ENCODE peak calls at places on chromosome 16, in seven cellular contexts. N is stimulated activated CD4-positive, alpha-beta T cell treated with anti-CD3 and anti-CD28 coated beads, Interleukin-15, amount 100 ng/mL, for 24 hours; H is NCI-H1092 treated with DMSO at 0.1 percent for 48 hours; L is HuH-7.5; J is NCI-H2081; X is PC-9; T is left ventricle myocardium inferior. C is an unnamed sample.

GRCh38 chr16:50068550-50068949 is 2.8 kb downstream of the HEATR3 start:
- DNase-seq in L (no peak), N (no peak), T (no peak), H (no peak), X (no peak), J (no peak), C (no peak)

GRCh38 chr16:2517954-2518605 is 2.1 kb upstream of the AMDHD2 start:
- DNase-seq in X (no peak), J (no peak), L (no peak), H (no peak), N (no peak), T (no peak), C (no peak)

GRCh38 chr16:3695610-3696369 is 21.5 kb downstream of the TRAP1 start:
- DNase-seq in J (no peak), T (no peak), X (no peak), H (no peak), N (no peak), L (peak), C (no peak)

GRCh38 chr16:25126820-25127232 is 15.3 kb downstream of the LCMT1 start:
- DNase-seq in H (no peak), T (no peak), J (peak), N (peak), L (no peak), X (peak), C (no peak)

GRCh38 chr16:49740190-49740589 is 115.7 kb downstream of the ZNF423 start:
- DNase-seq in H (no peak), N (no peak), X (no peak), T (no peak), L (no peak), J (no peak), C (no peak)

GRCh38 chr16:28531777-28532744 is 6.7 kb downstream of the NUPR1 start:
- DNase-seq in L (no peak), T (peak), J (no peak), H (no peak), X (peak), N (no peak), C (no peak)

GRCh38 chr16:69754143-69754468 is 620 bp downstream of the NOB1 start:
- DNase-seq in H (no peak), N (no peak), J (no peak), T (no peak), X (no peak), L (no peak), C (no peak)

GRCh38 chr16:13957197-13958078 is 37.5 kb downstream of the ERCC4 start:
- DNase-seq in L (no peak), X (peak), H (peak), T (peak), J (peak), N (peak), C (peak)

GRCh38 chr16:6926762-6927161 is 405.9 kb upstream of the RBFOX1 start:
- DNase-seq in L (no peak), J (no peak), H (no peak), X (no peak), T (no peak), N (no peak), C (no peak)

GRCh38 chr16:1420111-1420539 is 422 bp downstream of the UQCC4 start:
- DNase-seq in X (no peak), T (no peak), H (no peak), L (no peak), N (no peak), J (no peak), C (no peak)

GRCh38 chr16:54285414-54286066 is 1.0 kb downstream of the IRX3 start:
- DNase-seq in X (peak), L (no peak), T (peak), J (peak), N (no peak), H (peak), C (no peak)

GRCh38 chr16:70495425-70496182 is 27.8 kb downstream of the COG4 start:
- DNase-seq in J (no peak), T (no peak), N (no peak), X (no peak), L (no peak), H (no peak), C (no peak)

GRCh38 chr16:79143026-79143425 is 457.5 kb downstream of the MAF start:
- DNase-seq in J (no peak), N (no peak), H (no peak), T (no peak), L (no peak), X (no peak), C (no peak)

GRCh38 chr16:52251495-52251894 is 295.4 kb downstream of the TOX3 start:
- DNase-seq in L (no peak), X (no peak), H (no peak), J (peak), N (no peak), T (no peak), C (no peak)

GRCh38 chr16:67740391-67740790 is 21.3 kb upstream of the GFOD2 start:
- DNase-seq in H (no peak), J (no peak), T (no peak), X (no peak), L (no peak), N (no peak), C (no peak)

GRCh38 chr16:85514601-85515318 is 98.4 kb upstream of the GSE1 start:
- DNase-seq in J (peak), N (no peak), L (peak), X (peak), T (peak), H (no peak), C (no peak)

GRCh38 chr16:14501331-14502255 is 128.5 kb downstream of the PARN start:
- DNase-seq in X (peak), T (peak), N (peak), L (no peak), J (peak), H (peak), C (peak)

GRCh38 chr16:87344931-87345631 is 27.9 kb upstream of the C16orf95 start:
- DNase-seq in N (peak), H (no peak), T (no peak), X (no peak), J (no peak), L (no peak), C (peak)

GRCh38 chr16:82943371-82943770 is 316.6 kb downstream of the CDH13 start:
- DNase-seq in J (no peak), X (no peak), N (no peak), T (no peak), L (no peak), H (no peak), C (no peak)

GRCh38 chr16:66207864-66208226 is 158.6 kb upstream of the CDH5 start:
- DNase-seq in T (no peak), H (no peak), J (no peak), N (no peak), X (no peak), L (no peak), C (no peak)

GRCh38 chr16:3980311-3981111 is 100.0 kb upstream of the CREBBP start:
- DNase-seq in J (no peak), H (no peak), L (no peak), T (no peak), X (peak), N (no peak), C (no peak)

GRCh38 chr16:72590179-72590937 is 418.4 kb upstream of the PMFBP1 start:
- DNase-seq in T (no peak), H (no peak), L (no peak), J (no peak), N (no peak), X (no peak), C (no peak)

GRCh38 chr16:88369447-88370008 is 13.2 kb upstream of the ZNF469 start:
- DNase-seq in T (no peak), L (no peak), H (no peak), X (no peak), J (no peak), N (no peak), C (no peak)

GRCh38 chr16:62254847-62255246 is 218.6 kb upstream of the CDH8 start:
- DNase-seq in T (no peak), H (no peak), N (no peak), J (no peak), L (no peak), X (no peak), C (no peak)

GRCh38 chr16:74577882-74578366 is 29.0 kb downstream of the GLG1 start:
- DNase-seq in X (no peak), H (no peak), N (no peak), T (no peak), J (peak), L (no peak), C (no peak)

GRCh38 chr16:27726621-27727275 is 176.8 kb downstream of the KATNIP start:
- DNase-seq in N (no peak), J (no peak), H (no peak), X (peak), T (no peak), L (no peak), C (no peak)

GRCh38 chr16:57863434-57864160 is 61.3 kb upstream of the KIFC3 start:
- DNase-seq in H (peak), T (peak), J (peak), L (no peak), N (no peak), X (peak), C (peak)

C was measured in SHP77 treated with DMSO at 0.1 percent for 48 hours.